ENCODE peak calls at places on chromosomes 13 and 19, in seven cellular contexts. M is ovary, X is cardiac muscle cell, R is nucleus accumbens, E is fibroblast of pulmonary artery, Z is IMR-90, A is heart left ventricle. I is an unnamed sample.

GRCh38 chr13:45659536-45659935 is 42.6 kb upstream of the CBY2 start:
- DNase-seq in M (no peak), X (no peak), R (no peak), E (no peak), Z (no peak), A (no peak), I (no peak)

GRCh38 chr13:52783943-52784342 is 44.3 kb upstream of the CNMD start:
- DNase-seq in M (no peak), X (no peak), R (no peak), E (no peak), Z (no peak), A (no peak), I (no peak)

GRCh38 chr19:39190768-39191167 is 6.0 kb upstream of the NCCRP1 start:
- DNase-seq in M (no peak), X (no peak), R (no peak), E (no peak), Z (no peak), A (no peak), I (no peak)

GRCh38 chr19:29843180-29844051 is 31.6 kb downstream of the CCNE1 start:
- DNase-seq in M (peak), X (peak), R (no peak), E (peak), Z (no peak), A (peak), I (no peak)

GRCh38 chr13:37925878-37926473 is 56.4 kb upstream of the TRPC4 start:
- DNase-seq in M (no peak), X (no peak), R (no peak), E (no peak), Z (no peak), A (no peak), I (no peak)

GRCh38 chr13:30026093-30026492 is 175.7 kb upstream of the UBL3 start:
- DNase-seq in M (no peak), X (peak), R (no peak), E (peak), Z (peak), A (no peak), I (no peak)

GRCh38 chr19:16702123-16702522 is 17.5 kb upstream of the NWD1 start:
- DNase-seq in M (no peak), X (peak), R (no peak), E (peak), Z (peak), A (peak), I (no peak)

GRCh38 chr13:32362574-32362973 is 47.3 kb downstream of the BRCA2 start:
- DNase-seq in M (no peak), X (no peak), R (no peak), E (no peak), Z (no peak), A (no peak), I (no peak)

GRCh38 chr19:19170053-19170945 is at the start of gene MEF2B:
- DNase-seq in M (peak), X (peak), R (no peak), E (peak), Z (peak), A (peak), I (peak)

GRCh38 chr19:46785054-46785979 is 3.1 kb downstream of the SLC1A5 start:
- DNase-seq in M (no peak), X (peak), R (no peak), E (no peak), Z (peak), A (no peak), I (no peak)

GRCh38 chr13:39575641-39576238 is 27.3 kb downstream of the LHFPL6 start:
- DNase-seq in M (no peak), X (peak), R (no peak), E (no peak), Z (no peak), A (no peak), I (no peak)

GRCh38 chr13:99066219-99066618 is 88.4 kb upstream of the DOCK9 start:
- DNase-seq in M (no peak), X (no peak), R (no peak), E (no peak), Z (no peak), A (no peak), I (no peak)

GRCh38 chr13:101706651-101707050 is 254.2 kb downstream of the ITGBL1 start:
- DNase-seq in M (no peak), X (peak), R (no peak), E (peak), Z (peak), A (no peak), I (no peak)

GRCh38 chr13:48595330-48596127 is 58.2 kb upstream of the CYSLTR2 start:
- DNase-seq in M (peak), X (peak), R (no peak), E (peak), Z (peak), A (peak), I (peak)

I was measured in D341Med.